ENCODE peak calls at places on chromosome 17, in eight cellular contexts. One of them, this sample, is unnamed.

GRCh38 chr17:74161501-74161850 is 42.0 kb upstream of the RPL38 start:
- DNase-seq in left ventricle myocardium inferior: no peak
- DNase-seq in tibial artery: peak; percentile 9
- DNase-seq in SJSA1: peak; percentile 37
- DNase-seq in gastrocnemius medialis: no peak
- DNase-seq in sigmoid colon: no peak
- DNase-seq in uterus: no peak
- DNase-seq in heart right ventricle: no peak
- DNase-seq in this sample: no peak

GRCh38 chr17:352421-353212 is at the start of gene RPH3AL:
- DNase-seq in SJSA1: no peak
- DNase-seq in sigmoid colon: no peak
- DNase-seq in tibial artery: no peak
- DNase-seq in heart right ventricle: peak; percentile 55
- DNase-seq in uterus: no peak
- DNase-seq in left ventricle myocardium inferior: no peak
- DNase-seq in gastrocnemius medialis: peak; percentile 18
- DNase-seq in this sample: no peak

GRCh38 chr17:61946359-61946758 is 18.6 kb upstream of the INTS2 start:
- DNase-seq in gastrocnemius medialis: no peak
- DNase-seq in tibial artery: no peak
- DNase-seq in uterus: no peak
- DNase-seq in SJSA1: no peak
- DNase-seq in heart right ventricle: no peak
- DNase-seq in sigmoid colon: no peak
- DNase-seq in left ventricle myocardium inferior: no peak
- DNase-seq in this sample: no peak

GRCh38 chr17:56676807-56677206 is 83.3 kb downstream of the NOG start:
- DNase-seq in heart right ventricle: no peak
- DNase-seq in gastrocnemius medialis: no peak
- DNase-seq in tibial artery: no peak
- DNase-seq in SJSA1: no peak
- DNase-seq in sigmoid colon: no peak
- DNase-seq in left ventricle myocardium inferior: no peak
- DNase-seq in uterus: no peak
- DNase-seq in this sample: no peak

GRCh38 chr17:2194778-2195417 is 108.7 kb downstream of the SMG6 start:
- DNase-seq in left ventricle myocardium inferior: no peak
- DNase-seq in gastrocnemius medialis: no peak
- DNase-seq in heart right ventricle: no peak
- DNase-seq in uterus: no peak
- DNase-seq in SJSA1: no peak
- DNase-seq in tibial artery: no peak
- DNase-seq in sigmoid colon: no peak
- DNase-seq in this sample: no peak

GRCh38 chr17:73359987-73360410 is 48.2 kb upstream of the CDC42EP4 start:
- DNase-seq in tibial artery: no peak
- DNase-seq in heart right ventricle: peak; percentile 64
- DNase-seq in sigmoid colon: no peak
- DNase-seq in SJSA1: no peak
- DNase-seq in left ventricle myocardium inferior: peak; percentile 72
- DNase-seq in uterus: no peak
- DNase-seq in gastrocnemius medialis: peak; percentile 81
- DNase-seq in this sample: no peak

GRCh38 chr17:18986541-18987229 is 17.9 kb downstream of the FAM83G start:
- DNase-seq in sigmoid colon: no peak
- DNase-seq in tibial artery: no peak
- DNase-seq in left ventricle myocardium inferior: no peak
- DNase-seq in SJSA1: no peak
- DNase-seq in heart right ventricle: no peak
- DNase-seq in gastrocnemius medialis: no peak
- DNase-seq in uterus: no peak
- DNase-seq in this sample: no peak

GRCh38 chr17:15782809-15783208 is 50.7 kb downstream of the TBC1D26 start:
- DNase-seq in SJSA1: no peak
- DNase-seq in heart right ventricle: peak; percentile 77
- DNase-seq in uterus: peak; percentile 68
- DNase-seq in sigmoid colon: peak; percentile 82
- DNase-seq in gastrocnemius medialis: no peak
- DNase-seq in tibial artery: peak; percentile 75
- DNase-seq in left ventricle myocardium inferior: peak; percentile 70
- DNase-seq in this sample: no peak

GRCh38 chr17:62017496-62017895 is 47.6 kb downstream of the MED13 start:
- DNase-seq in left ventricle myocardium inferior: no peak
- DNase-seq in SJSA1: no peak
- DNase-seq in gastrocnemius medialis: no peak
- DNase-seq in tibial artery: no peak
- DNase-seq in uterus: no peak
- DNase-seq in sigmoid colon: no peak
- DNase-seq in heart right ventricle: no peak
- DNase-seq in this sample: no peak

GRCh38 chr17:77271421-77271820 is 130.7 kb downstream of the SEC14L1 start:
- DNase-seq in sigmoid colon: no peak
- DNase-seq in tibial artery: no peak
- DNase-seq in gastrocnemius medialis: no peak
- DNase-seq in uterus: no peak
- DNase-seq in heart right ventricle: no peak
- DNase-seq in SJSA1: no peak
- DNase-seq in left ventricle myocardium inferior: no peak
- DNase-seq in this sample: no peak

GRCh38 chr17:48593840-48594411 is 347 bp upstream of the HOXB5 start:
- DNase-seq in sigmoid colon: peak; percentile 92
- DNase-seq in heart right ventricle: peak; percentile 76
- DNase-seq in gastrocnemius medialis: no peak
- DNase-seq in SJSA1: peak; percentile 85
- DNase-seq in tibial artery: no peak
- DNase-seq in uterus: peak; percentile 88
- DNase-seq in left ventricle myocardium inferior: peak; percentile 65
- DNase-seq in this sample: no peak

GRCh38 chr17:68460715-68461114 is 3.4 kb upstream of the WIPI1 start:
- DNase-seq in heart right ventricle: no peak
- DNase-seq in sigmoid colon: no peak
- DNase-seq in left ventricle myocardium inferior: no peak
- DNase-seq in SJSA1: no peak
- DNase-seq in gastrocnemius medialis: no peak
- DNase-seq in tibial artery: no peak
- DNase-seq in uterus: no peak
- DNase-seq in this sample: no peak

GRCh38 chr17:56681561-56682266 is 88.2 kb downstream of the NOG start:
- DNase-seq in SJSA1: no peak
- DNase-seq in uterus: no peak
- DNase-seq in sigmoid colon: no peak
- DNase-seq in heart right ventricle: no peak
- DNase-seq in left ventricle myocardium inferior: no peak
- DNase-seq in gastrocnemius medialis: no peak
- DNase-seq in tibial artery: no peak
- DNase-seq in this sample: peak; percentile 54

GRCh38 chr17:48149174-48150106 is 41.9 kb downstream of the SNX11 start:
- DNase-seq in gastrocnemius medialis: no peak
- DNase-seq in sigmoid colon: no peak
- DNase-seq in heart right ventricle: no peak
- DNase-seq in uterus: no peak
- DNase-seq in SJSA1: no peak
- DNase-seq in tibial artery: no peak
- DNase-seq in left ventricle myocardium inferior: no peak
- DNase-seq in this sample: no peak

GRCh38 chr17:17469996-17470395 is 6.8 kb upstream of the MED9 start:
- DNase-seq in sigmoid colon: no peak
- DNase-seq in heart right ventricle: no peak
- DNase-seq in gastrocnemius medialis: no peak
- DNase-seq in SJSA1: no peak
- DNase-seq in left ventricle myocardium inferior: no peak
- DNase-seq in uterus: no peak
- DNase-seq in tibial artery: no peak
- DNase-seq in this sample: no peak

GRCh38 chr17:78013683-78014467 is 55.4 kb downstream of the TNRC6C start:
- DNase-seq in gastrocnemius medialis: no peak
- DNase-seq in sigmoid colon: peak; percentile 72
- DNase-seq in uterus: peak; percentile 50
- DNase-seq in tibial artery: no peak
- DNase-seq in heart right ventricle: no peak
- DNase-seq in SJSA1: peak; percentile 60
- DNase-seq in left ventricle myocardium inferior: no peak
- DNase-seq in this sample: no peak

GRCh38 chr17:82228278-82228841 is 482 bp upstream of the SLC16A3 start:
- DNase-seq in SJSA1: no peak
- DNase-seq in tibial artery: peak; percentile 79
- DNase-seq in left ventricle myocardium inferior: peak; percentile 60
- DNase-seq in uterus: no peak
- DNase-seq in heart right ventricle: peak; percentile 66
- DNase-seq in sigmoid colon: peak; percentile 80
- DNase-seq in gastrocnemius medialis: no peak
- DNase-seq in this sample: no peak

GRCh38 chr17:73787036-73787720 is 142.9 kb upstream of the SDK2 start:
- DNase-seq in SJSA1: no peak
- DNase-seq in left ventricle myocardium inferior: no peak
- DNase-seq in heart right ventricle: no peak
- DNase-seq in sigmoid colon: no peak
- DNase-seq in uterus: no peak
- DNase-seq in tibial artery: no peak
- DNase-seq in gastrocnemius medialis: no peak
- DNase-seq in this sample: no peak

GRCh38 chr17:10802487-10803284 is 1.2 kb downstream of the TMEM238L start:
- DNase-seq in heart right ventricle: no peak
- DNase-seq in gastrocnemius medialis: no peak
- DNase-seq in SJSA1: no peak
- DNase-seq in left ventricle myocardium inferior: no peak
- DNase-seq in sigmoid colon: no peak
- DNase-seq in uterus: no peak
- DNase-seq in tibial artery: no peak
- DNase-seq in this sample: no peak

GRCh38 chr17:21209511-21210175 is 4.3 kb downstream of the TMEM11 start:
- DNase-seq in tibial artery: no peak
- DNase-seq in heart right ventricle: peak; percentile 56
- DNase-seq in SJSA1: no peak
- DNase-seq in uterus: no peak
- DNase-seq in left ventricle myocardium inferior: peak; percentile 69
- DNase-seq in gastrocnemius medialis: peak; percentile 89
- DNase-seq in sigmoid colon: no peak
- DNase-seq in this sample: no peak

GRCh38 chr17:66474810-66475497 is 172.5 kb downstream of the PRKCA start:
- DNase-seq in uterus: no peak
- DNase-seq in heart right ventricle: no peak
- DNase-seq in SJSA1: no peak
- DNase-seq in left ventricle myocardium inferior: no peak
- DNase-seq in tibial artery: no peak
- DNase-seq in sigmoid colon: no peak
- DNase-seq in gastrocnemius medialis: no peak
- DNase-seq in this sample: no peak

DNA sequence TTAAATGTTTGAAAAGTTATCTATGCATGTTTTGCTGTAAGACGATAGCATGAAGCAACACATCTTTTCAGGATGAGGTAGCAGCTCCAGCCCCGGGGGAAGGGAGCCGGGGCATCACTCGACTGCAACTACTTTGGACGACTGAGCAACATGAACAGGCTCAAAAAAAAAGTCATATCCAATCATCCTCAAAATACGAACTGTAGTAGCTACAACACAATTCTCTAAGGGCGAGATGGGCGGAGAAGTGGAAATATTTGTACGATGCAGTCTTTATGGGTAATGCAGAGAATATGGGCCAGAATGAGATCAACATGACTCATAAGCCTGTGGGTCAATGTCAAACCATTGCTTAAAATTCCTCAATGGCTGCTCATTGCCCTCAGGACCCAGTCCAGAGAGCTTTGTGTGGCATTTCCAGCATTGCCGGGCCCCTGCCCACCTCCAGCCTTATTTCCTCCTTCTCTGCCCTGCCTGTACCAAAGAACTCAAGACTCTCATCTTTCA is 17.7 kb upstream of the SMURF2 start:
- DNase-seq in SJSA1: peak; percentile 89
- DNase-seq in gastrocnemius medialis: no peak
- DNase-seq in left ventricle myocardium inferior: no peak
- DNase-seq in sigmoid colon: no peak
- DNase-seq in heart right ventricle: no peak
- DNase-seq in tibial artery: no peak
- DNase-seq in uterus: no peak
- DNase-seq in this sample: peak; percentile 79
- H3K27ac ChIP-seq in SJSA1: peak overlapping the region; percentile 95
- H3K27ac ChIP-seq in gastrocnemius medialis: no peak overlapping the region
- H3K27ac ChIP-seq in left ventricle myocardium inferior: no peak overlapping the region
- H3K27ac ChIP-seq in sigmoid colon: no peak overlapping the region
- H3K27ac ChIP-seq in heart right ventricle: no peak overlapping the region
- H3K27ac ChIP-seq in tibial artery: no peak overlapping the region
- H3K27ac ChIP-seq in uterus: no peak overlapping the region
- H3K27ac ChIP-seq in this sample: peak overlapping the region; percentile 97

GRCh38 chr17:80835816-80836657 is 155.6 kb upstream of the CHMP6 start:
- DNase-seq in uterus: no peak
- DNase-seq in left ventricle myocardium inferior: no peak
- DNase-seq in sigmoid colon: no peak
- DNase-seq in SJSA1: no peak
- DNase-seq in gastrocnemius medialis: peak; percentile 47
- DNase-seq in heart right ventricle: no peak
- DNase-seq in tibial artery: no peak
- DNase-seq in this sample: no peak
- H3K27ac ChIP-seq in uterus: no peak overlapping the region
- H3K27ac ChIP-seq in left ventricle myocardium inferior: no peak overlapping the region
- H3K27ac ChIP-seq in sigmoid colon: no peak overlapping the region
- H3K27ac ChIP-seq in SJSA1: no peak overlapping the region
- H3K27ac ChIP-seq in gastrocnemius medialis: peak overlapping the region; percentile 67
- H3K27ac ChIP-seq in heart right ventricle: no peak overlapping the region
- H3K27ac ChIP-seq in tibial artery: no peak overlapping the region
- H3K27ac ChIP-seq in this sample: no peak overlapping the region

GRCh38 chr17:29194669-29195068 is 14.5 kb upstream of the MYO18A start:
- DNase-seq in heart right ventricle: no peak
- DNase-seq in uterus: no peak
- DNase-seq in gastrocnemius medialis: no peak
- DNase-seq in tibial artery: no peak
- DNase-seq in sigmoid colon: no peak
- DNase-seq in left ventricle myocardium inferior: no peak
- DNase-seq in SJSA1: no peak
- DNase-seq in this sample: no peak
- H3K27ac ChIP-seq in heart right ventricle: no peak overlapping the region
- H3K27ac ChIP-seq in uterus: no peak overlapping the region
- H3K27ac ChIP-seq in gastrocnemius medialis: no peak overlapping the region
- H3K27ac ChIP-seq in tibial artery: no peak overlapping the region
- H3K27ac ChIP-seq in sigmoid colon: no peak overlapping the region
- H3K27ac ChIP-seq in left ventricle myocardium inferior: no peak overlapping the region
- H3K27ac ChIP-seq in SJSA1: no peak overlapping the region
- H3K27ac ChIP-seq in this sample: peak overlapping the region; percentile 53

DNA sequence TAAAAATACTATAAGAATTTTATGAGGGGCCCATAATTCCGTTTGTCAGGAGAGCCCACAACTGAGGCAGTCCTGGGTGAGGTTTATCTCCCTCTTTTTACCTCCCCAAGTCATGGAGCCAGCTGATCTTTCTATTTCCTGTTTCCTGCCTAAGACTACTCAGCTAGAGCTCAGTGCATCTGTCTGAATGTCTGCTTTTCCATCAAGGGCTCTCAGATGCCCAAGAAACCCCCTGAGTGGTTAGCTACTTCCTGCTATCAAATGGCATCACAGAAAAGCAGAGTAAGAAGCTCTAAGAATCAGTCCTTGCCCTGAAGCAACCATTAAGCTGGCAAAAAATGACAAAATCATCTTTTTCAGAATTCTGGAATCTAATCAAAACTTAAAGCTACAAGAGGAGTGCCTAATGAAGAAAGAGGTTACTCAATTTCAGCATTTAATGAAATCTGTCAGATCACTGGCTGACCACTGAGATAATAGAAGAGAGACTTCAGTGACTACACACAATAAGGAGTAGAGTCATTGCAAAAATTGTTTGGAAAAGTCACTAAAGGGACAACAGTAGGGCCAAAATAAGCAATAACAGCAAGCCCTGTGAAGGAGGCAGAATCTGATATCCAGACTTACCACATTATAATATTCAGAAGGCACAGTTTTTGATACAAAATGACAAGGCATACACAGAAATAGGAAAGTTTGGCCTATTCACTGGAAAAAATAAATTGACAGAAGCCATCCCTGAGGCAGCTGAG is 150.1 kb downstream of the CYB561 start:
- DNase-seq in sigmoid colon: no peak
- DNase-seq in SJSA1: no peak
- DNase-seq in left ventricle myocardium inferior: no peak
- DNase-seq in gastrocnemius medialis: no peak
- DNase-seq in heart right ventricle: no peak
- DNase-seq in tibial artery: no peak
- DNase-seq in uterus: no peak
- DNase-seq in this sample: no peak
- H3K27ac ChIP-seq in sigmoid colon: no peak overlapping the region
- H3K27ac ChIP-seq in SJSA1: no peak overlapping the region
- H3K27ac ChIP-seq in left ventricle myocardium inferior: no peak overlapping the region
- H3K27ac ChIP-seq in gastrocnemius medialis: no peak overlapping the region
- H3K27ac ChIP-seq in heart right ventricle: no peak overlapping the region
- H3K27ac ChIP-seq in tibial artery: no peak overlapping the region
- H3K27ac ChIP-seq in uterus: no peak overlapping the region
- H3K27ac ChIP-seq in this sample: no peak overlapping the region